ENCODE peak calls at places on chromosome 21, in nine cellular contexts. One of them, this sample, is unnamed. For H3K36me3, the result is how much of the 10 kb centered on the place peaks cover.

GRCh38 chr21:31266241-31266640 is 77.8 kb downstream of the TIAM1 start:
- DNase-seq in psoas muscle: no peak
- DNase-seq in SJSA1: no peak
- DNase-seq in mesendoderm: no peak
- DNase-seq in breast epithelium: no peak
- DNase-seq in uterus: no peak
- DNase-seq in mucosa of descending colon: no peak
- DNase-seq in OCI-LY7: no peak
- DNase-seq in bronchial epithelial cell: no peak
- DNase-seq in this sample: no peak

GRCh38 chr21:37437376-37438080 is 71.0 kb downstream of the DYRK1A start:
- DNase-seq in psoas muscle: no peak
- DNase-seq in SJSA1: no peak
- DNase-seq in mesendoderm: no peak
- DNase-seq in breast epithelium: no peak
- DNase-seq in uterus: no peak
- DNase-seq in mucosa of descending colon: no peak
- DNase-seq in OCI-LY7: no peak
- DNase-seq in bronchial epithelial cell: no peak
- DNase-seq in this sample: no peak

GRCh38 chr21:27213328-27213727 is 246.4 kb upstream of the ADAMTS5 start:
- DNase-seq in psoas muscle: no peak
- DNase-seq in SJSA1: no peak
- DNase-seq in mesendoderm: peak
- DNase-seq in breast epithelium: no peak
- DNase-seq in uterus: no peak
- DNase-seq in mucosa of descending colon: no peak
- DNase-seq in OCI-LY7: no peak
- DNase-seq in bronchial epithelial cell: peak
- DNase-seq in this sample: no peak

GRCh38 chr21:34807881-34808568 is 139.2 kb downstream of the CLIC6 start:
- DNase-seq in psoas muscle: peak
- DNase-seq in SJSA1: peak
- DNase-seq in mesendoderm: no peak
- DNase-seq in breast epithelium: no peak
- DNase-seq in uterus: peak
- DNase-seq in mucosa of descending colon: no peak
- DNase-seq in OCI-LY7: peak
- DNase-seq in bronchial epithelial cell: peak
- DNase-seq in this sample: peak

GRCh38 chr21:37758997-37759396 is 157.3 kb downstream of the KCNJ6 start:
- DNase-seq in psoas muscle: no peak
- DNase-seq in SJSA1: peak
- DNase-seq in mesendoderm: peak
- DNase-seq in breast epithelium: no peak
- DNase-seq in uterus: no peak
- DNase-seq in mucosa of descending colon: peak
- DNase-seq in OCI-LY7: peak
- DNase-seq in bronchial epithelial cell: peak
- DNase-seq in this sample: no peak

GRCh38 chr21:17611414-17612022 is 1.2 kb downstream of the BTG3 start:
- DNase-seq in psoas muscle: peak
- DNase-seq in SJSA1: peak
- DNase-seq in mesendoderm: peak
- DNase-seq in breast epithelium: peak
- DNase-seq in uterus: peak
- DNase-seq in mucosa of descending colon: peak
- DNase-seq in OCI-LY7: peak
- DNase-seq in bronchial epithelial cell: peak
- DNase-seq in this sample: peak

GRCh38 chr21:38804617-38805281 is 980 bp upstream of the ETS2 start:
- DNase-seq in psoas muscle: peak
- DNase-seq in SJSA1: peak
- DNase-seq in mesendoderm: no peak
- DNase-seq in breast epithelium: peak
- DNase-seq in uterus: peak
- DNase-seq in mucosa of descending colon: peak
- DNase-seq in OCI-LY7: no peak
- DNase-seq in bronchial epithelial cell: peak
- DNase-seq in this sample: peak

GRCh38 chr21:15275615-15276228 is 210.9 kb upstream of the NRIP1 start:
- DNase-seq in psoas muscle: no peak
- DNase-seq in SJSA1: no peak
- DNase-seq in mesendoderm: no peak
- DNase-seq in breast epithelium: no peak
- DNase-seq in uterus: no peak
- DNase-seq in mucosa of descending colon: no peak
- DNase-seq in OCI-LY7: no peak
- DNase-seq in bronchial epithelial cell: peak
- DNase-seq in this sample: no peak

GRCh38 chr21:8988696-8989095 is 1532.7 kb upstream of the TPTE start:
- DNase-seq in psoas muscle: no peak
- DNase-seq in SJSA1: no peak
- DNase-seq in mesendoderm: no peak
- DNase-seq in breast epithelium: no peak
- DNase-seq in uterus: no peak
- DNase-seq in mucosa of descending colon: no peak
- DNase-seq in OCI-LY7: no peak
- DNase-seq in bronchial epithelial cell: peak
- DNase-seq in this sample: no peak

GRCh38 chr21:16218682-16219343 is 489.0 kb downstream of the USP25 start:
- DNase-seq in psoas muscle: no peak
- DNase-seq in SJSA1: no peak
- DNase-seq in mesendoderm: no peak
- DNase-seq in breast epithelium: no peak
- DNase-seq in uterus: no peak
- DNase-seq in mucosa of descending colon: no peak
- DNase-seq in OCI-LY7: no peak
- DNase-seq in bronchial epithelial cell: no peak
- DNase-seq in this sample: no peak

GRCh38 chr21:36321325-36322082 is 1.5 kb downstream of the MORC3 start:
- DNase-seq in psoas muscle: no peak
- DNase-seq in SJSA1: no peak
- DNase-seq in mesendoderm: peak
- DNase-seq in breast epithelium: no peak
- DNase-seq in uterus: no peak
- DNase-seq in mucosa of descending colon: no peak
- DNase-seq in OCI-LY7: peak
- DNase-seq in bronchial epithelial cell: peak
- DNase-seq in this sample: no peak

GRCh38 chr21:17466166-17466565 is 46.7 kb upstream of the CXADR start:
- DNase-seq in psoas muscle: no peak
- DNase-seq in SJSA1: no peak
- DNase-seq in mesendoderm: peak
- DNase-seq in breast epithelium: no peak
- DNase-seq in uterus: no peak
- DNase-seq in mucosa of descending colon: no peak
- DNase-seq in OCI-LY7: no peak
- DNase-seq in bronchial epithelial cell: peak
- DNase-seq in this sample: no peak

GRCh38 chr21:45552696-45553391 is 10.6 kb upstream of the SLC19A1 start:
- DNase-seq in psoas muscle: no peak
- DNase-seq in SJSA1: no peak
- DNase-seq in mesendoderm: no peak
- DNase-seq in breast epithelium: no peak
- DNase-seq in uterus: no peak
- DNase-seq in mucosa of descending colon: no peak
- DNase-seq in OCI-LY7: no peak
- DNase-seq in bronchial epithelial cell: no peak
- DNase-seq in this sample: peak

GRCh38 chr21:34698270-34699015 is 29.6 kb downstream of the CLIC6 start:
- DNase-seq in psoas muscle: no peak
- DNase-seq in SJSA1: no peak
- DNase-seq in mesendoderm: peak
- DNase-seq in breast epithelium: no peak
- DNase-seq in uterus: no peak
- DNase-seq in mucosa of descending colon: no peak
- DNase-seq in OCI-LY7: no peak
- DNase-seq in bronchial epithelial cell: no peak
- DNase-seq in this sample: no peak

GRCh38 chr21:22352088-22352487 is 1353.9 kb downstream of the NCAM2 start:
- DNase-seq in psoas muscle: no peak
- DNase-seq in SJSA1: no peak
- DNase-seq in mesendoderm: no peak
- DNase-seq in breast epithelium: no peak
- DNase-seq in uterus: no peak
- DNase-seq in mucosa of descending colon: no peak
- DNase-seq in OCI-LY7: no peak
- DNase-seq in bronchial epithelial cell: peak
- DNase-seq in this sample: no peak

GRCh38 chr21:38948377-38948776 is 142.6 kb downstream of the ETS2 start:
- DNase-seq in psoas muscle: no peak
- DNase-seq in SJSA1: no peak
- DNase-seq in mesendoderm: no peak
- DNase-seq in breast epithelium: no peak
- DNase-seq in uterus: no peak
- DNase-seq in mucosa of descending colon: no peak
- DNase-seq in OCI-LY7: no peak
- DNase-seq in bronchial epithelial cell: peak
- DNase-seq in this sample: no peak

GRCh38 chr21:36247316-36247715 is 72.7 kb upstream of the MORC3 start:
- DNase-seq in psoas muscle: no peak
- DNase-seq in SJSA1: no peak
- DNase-seq in mesendoderm: no peak
- DNase-seq in breast epithelium: no peak
- DNase-seq in uterus: no peak
- DNase-seq in mucosa of descending colon: no peak
- DNase-seq in OCI-LY7: no peak
- DNase-seq in bronchial epithelial cell: no peak
- DNase-seq in this sample: no peak

GRCh38 chr21:31335957-31336738 is 7.9 kb downstream of the TIAM1 start:
- DNase-seq in psoas muscle: peak
- DNase-seq in SJSA1: peak
- DNase-seq in mesendoderm: no peak
- DNase-seq in breast epithelium: no peak
- DNase-seq in uterus: no peak
- DNase-seq in mucosa of descending colon: no peak
- DNase-seq in OCI-LY7: no peak
- DNase-seq in bronchial epithelial cell: peak
- DNase-seq in this sample: no peak

GRCh38 chr21:45256021-45256911 is 31.4 kb downstream of the POFUT2 start:
- DNase-seq in psoas muscle: no peak
- DNase-seq in SJSA1: peak
- DNase-seq in mesendoderm: no peak
- DNase-seq in breast epithelium: no peak
- DNase-seq in uterus: no peak
- DNase-seq in mucosa of descending colon: no peak
- DNase-seq in OCI-LY7: no peak
- DNase-seq in bronchial epithelial cell: no peak
- DNase-seq in this sample: no peak

GRCh38 chr21:46553993-46554392 is 50.9 kb downstream of the S100B start:
- DNase-seq in psoas muscle: no peak
- DNase-seq in SJSA1: no peak
- DNase-seq in mesendoderm: no peak
- DNase-seq in breast epithelium: no peak
- DNase-seq in uterus: no peak
- DNase-seq in mucosa of descending colon: no peak
- DNase-seq in OCI-LY7: no peak
- DNase-seq in bronchial epithelial cell: no peak
- DNase-seq in this sample: no peak

GRCh38 chr21:46555678-46556077 is 49.2 kb downstream of the S100B start:
- DNase-seq in psoas muscle: no peak
- DNase-seq in SJSA1: peak
- DNase-seq in mesendoderm: no peak
- DNase-seq in breast epithelium: no peak
- DNase-seq in uterus: no peak
- DNase-seq in mucosa of descending colon: no peak
- DNase-seq in OCI-LY7: no peak
- DNase-seq in bronchial epithelial cell: no peak
- DNase-seq in this sample: no peak

GRCh38 chr21:46552865-46553379 is 52.0 kb downstream of the S100B start:
- DNase-seq in psoas muscle: no peak
- DNase-seq in SJSA1: no peak
- DNase-seq in mesendoderm: no peak
- DNase-seq in breast epithelium: no peak
- DNase-seq in uterus: no peak
- DNase-seq in mucosa of descending colon: no peak
- DNase-seq in OCI-LY7: no peak
- DNase-seq in bronchial epithelial cell: no peak
- DNase-seq in this sample: no peak

GRCh38 chr21:46555225-46555617 is 49.7 kb downstream of the S100B start:
- DNase-seq in psoas muscle: no peak
- DNase-seq in SJSA1: peak
- DNase-seq in mesendoderm: no peak
- DNase-seq in breast epithelium: no peak
- DNase-seq in uterus: no peak
- DNase-seq in mucosa of descending colon: no peak
- DNase-seq in OCI-LY7: no peak
- DNase-seq in bronchial epithelial cell: no peak
- DNase-seq in this sample: peak

GRCh38 chr21:46554431-46555224 is 50.3 kb downstream of the S100B start:
- DNase-seq in psoas muscle: no peak
- DNase-seq in SJSA1: peak
- DNase-seq in mesendoderm: no peak
- DNase-seq in breast epithelium: no peak
- DNase-seq in uterus: no peak
- DNase-seq in mucosa of descending colon: no peak
- DNase-seq in OCI-LY7: no peak
- DNase-seq in bronchial epithelial cell: no peak
- DNase-seq in this sample: peak
- H3K36me3 ChIP-seq in psoas muscle: under half
- H3K36me3 ChIP-seq in SJSA1: half or more
- H3K36me3 ChIP-seq in mesendoderm: under half
- H3K36me3 ChIP-seq in breast epithelium: under half
- H3K36me3 ChIP-seq in uterus: under half
- H3K36me3 ChIP-seq in mucosa of descending colon: under half
- H3K36me3 ChIP-seq in OCI-LY7: under half
- H3K36me3 ChIP-seq in bronchial epithelial cell: under half
- H3K36me3 ChIP-seq in this sample: half or more

GRCh38 chr21:44082648-44083436 is 24.4 kb upstream of the PWP2 start:
- DNase-seq in psoas muscle: no peak
- DNase-seq in SJSA1: no peak
- DNase-seq in mesendoderm: no peak
- DNase-seq in breast epithelium: no peak
- DNase-seq in uterus: no peak
- DNase-seq in mucosa of descending colon: no peak
- DNase-seq in OCI-LY7: no peak
- DNase-seq in bronchial epithelial cell: peak
- DNase-seq in this sample: no peak
- H3K36me3 ChIP-seq in psoas muscle: under half
- H3K36me3 ChIP-seq in SJSA1: half or more
- H3K36me3 ChIP-seq in mesendoderm: under half
- H3K36me3 ChIP-seq in breast epithelium: under half
- H3K36me3 ChIP-seq in uterus: under half
- H3K36me3 ChIP-seq in mucosa of descending colon: under half
- H3K36me3 ChIP-seq in OCI-LY7: half or more
- H3K36me3 ChIP-seq in bronchial epithelial cell: under half
- H3K36me3 ChIP-seq in this sample: half or more

GRCh38 chr21:42661688-42662429 is 8.4 kb downstream of the PDE9A start:
- DNase-seq in psoas muscle: no peak
- DNase-seq in SJSA1: no peak
- DNase-seq in mesendoderm: no peak
- DNase-seq in breast epithelium: no peak
- DNase-seq in uterus: no peak
- DNase-seq in mucosa of descending colon: no peak
- DNase-seq in OCI-LY7: peak
- DNase-seq in bronchial epithelial cell: no peak
- DNase-seq in this sample: no peak
- H3K36me3 ChIP-seq in psoas muscle: under half
- H3K36me3 ChIP-seq in SJSA1: under half
- H3K36me3 ChIP-seq in mesendoderm: under half
- H3K36me3 ChIP-seq in breast epithelium: under half
- H3K36me3 ChIP-seq in uterus: under half
- H3K36me3 ChIP-seq in mucosa of descending colon: under half
- H3K36me3 ChIP-seq in OCI-LY7: under half
- H3K36me3 ChIP-seq in bronchial epithelial cell: under half
- H3K36me3 ChIP-seq in this sample: under half

GRCh38 chr21:25956993-25957714 is 213.4 kb downstream of the APP start:
- DNase-seq in psoas muscle: no peak
- DNase-seq in SJSA1: no peak
- DNase-seq in mesendoderm: no peak
- DNase-seq in breast epithelium: no peak
- DNase-seq in uterus: no peak
- DNase-seq in mucosa of descending colon: no peak
- DNase-seq in OCI-LY7: no peak
- DNase-seq in bronchial epithelial cell: peak
- DNase-seq in this sample: no peak
- H3K36me3 ChIP-seq in psoas muscle: under half
- H3K36me3 ChIP-seq in SJSA1: under half
- H3K36me3 ChIP-seq in mesendoderm: under half
- H3K36me3 ChIP-seq in breast epithelium: under half
- H3K36me3 ChIP-seq in uterus: under half
- H3K36me3 ChIP-seq in mucosa of descending colon: under half
- H3K36me3 ChIP-seq in OCI-LY7: under half
- H3K36me3 ChIP-seq in bronchial epithelial cell: under half
- H3K36me3 ChIP-seq in this sample: under half